ENCODE peak calls at places on chromosomes 12 and 14, in four cellular contexts. Y is HCT116, N is sigmoid colon, U is Caco-2. G is an unnamed sample.

GRCh38 chr12:69059465-69060457 is 126.8 kb upstream of the CPM start:
- DNase-seq in Y (peak), N (no peak), U (no peak), G (no peak)

GRCh38 chr14:99260652-99261551 is 11.1 kb downstream of the BCL11B start:
- DNase-seq in Y (no peak), N (no peak), U (no peak), G (peak)

GRCh38 chr12:113116875-113117274 is 18.7 kb downstream of the RASAL1 start:
- DNase-seq in Y (no peak), N (no peak), U (no peak), G (no peak)

GRCh38 chr12:9634177-9634803 is 26.6 kb upstream of the KLRB1 start:
- DNase-seq in Y (no peak), N (no peak), U (peak), G (no peak)

GRCh38 chr12:123732251-123732650 is 20.1 kb downstream of the ATP6V0A2 start:
- DNase-seq in Y (no peak), N (no peak), U (no peak), G (peak)

GRCh38 chr12:6542209-6543009 is 8.1 kb downstream of the GAPDH start:
- DNase-seq in Y (no peak), N (peak), U (peak), G (no peak)

GRCh38 chr14:69680297-69680696 is 68.9 kb downstream of the SUSD6 start:
- DNase-seq in Y (no peak), N (no peak), U (no peak), G (no peak)

GRCh38 chr12:85725991-85726390 is 110.2 kb downstream of the RASSF9 start:
- DNase-seq in Y (no peak), N (no peak), U (no peak), G (no peak)

GRCh38 chr14:96614528-96614927 is 112.3 kb downstream of the PAPOLA start:
- DNase-seq in Y (no peak), N (no peak), U (no peak), G (no peak)

GRCh38 chr12:19227190-19227879 is 97.8 kb downstream of the PLEKHA5 start:
- DNase-seq in Y (no peak), N (no peak), U (no peak), G (no peak)

GRCh38 chr12:26750531-26751171 is 82.3 kb downstream of the ITPR2 start:
- DNase-seq in Y (no peak), N (no peak), U (no peak), G (no peak)

GRCh38 chr12:120836119-120836684 is 68.0 kb downstream of the SPPL3 start:
- DNase-seq in Y (no peak), N (no peak), U (no peak), G (no peak)

GRCh38 chr12:82210882-82211281 is 147.3 kb downstream of the CCDC59 start:
- DNase-seq in Y (no peak), N (no peak), U (no peak), G (no peak)

G was measured in mesenteric fat pad.